ENCODE peak calls at places on chromosomes 6 and 20, in ten cellular contexts. G is OCI-LY7, R is RWPE1, H is cardiac fibroblast, T is HCEC 1CT, N is tibial nerve, J is COR-L47, Y is neuronal stem cell, V is nephron progenitor cell, A is HT1080. I is an unnamed sample.

GRCh38 chr6:41546866-41547798 is 951 bp downstream of the FOXP4 start:
- DNase-seq in V (peak), N (no peak), J (no peak), H (peak), G (peak), A (no peak), R (peak), Y (peak), T (peak), I (peak)

GRCh38 chr6:162372092-162372491 is 355.5 kb downstream of the PRKN start:
- DNase-seq in J (no peak), G (no peak), A (no peak), V (no peak), N (no peak), T (no peak), Y (no peak), H (no peak), R (no peak), I (no peak)

GRCh38 chr20:52103911-52104545 is 87.6 kb downstream of the ZFP64 start:
- DNase-seq in A (no peak), H (peak), R (peak), G (no peak), Y (no peak), J (no peak), V (peak), N (no peak), T (no peak), I (peak)

GRCh38 chr6:53142810-53143209 is 5.8 kb downstream of the GCM1 start:
- DNase-seq in A (no peak), G (no peak), R (no peak), H (no peak), N (no peak), T (no peak), Y (no peak), V (no peak), J (no peak), I (no peak)

GRCh38 chr6:126660376-126660775 is 320.5 kb downstream of the CENPW start:
- DNase-seq in T (no peak), V (no peak), J (no peak), R (no peak), Y (no peak), H (no peak), A (no peak), N (no peak), G (no peak), I (no peak)

GRCh38 chr20:44683263-44684046 is 31.7 kb upstream of the CCN5 start:
- DNase-seq in J (peak), H (peak), N (no peak), G (peak), V (peak), T (peak), A (peak), Y (peak), R (peak), I (no peak)

GRCh38 chr6:2127484-2127911 is 117.9 kb downstream of the GMDS start:
- DNase-seq in J (no peak), G (no peak), R (no peak), N (peak), V (no peak), H (no peak), Y (no peak), T (no peak), A (no peak), I (no peak)

GRCh38 chr6:5517781-5518180 is 256.5 kb downstream of the FARS2 start:
- DNase-seq in V (no peak), H (no peak), A (no peak), G (no peak), T (no peak), N (no peak), J (no peak), R (no peak), Y (no peak), I (no peak)

GRCh38 chr20:49685161-49685601 is 28.5 kb downstream of the B4GALT5 start:
- DNase-seq in H (no peak), N (no peak), A (no peak), G (no peak), R (no peak), Y (no peak), J (no peak), T (no peak), V (no peak), I (no peak)

GRCh38 chr6:5598123-5598522 is 336.8 kb downstream of the FARS2 start:
- DNase-seq in H (no peak), G (no peak), T (no peak), Y (no peak), A (no peak), J (no peak), V (no peak), R (no peak), N (no peak), I (no peak)

GRCh38 chr20:22371843-22372242 is 212.5 kb downstream of the FOXA2 start:
- DNase-seq in Y (no peak), H (no peak), G (peak), N (no peak), T (no peak), R (no peak), V (no peak), J (no peak), A (no peak), I (no peak)

GRCh38 chr6:97361286-97361685 is 78.3 kb upstream of the MMS22L start:
- DNase-seq in A (no peak), R (no peak), G (no peak), J (peak), V (no peak), T (no peak), Y (no peak), H (peak), N (no peak), I (peak)

GRCh38 chr6:30722280-30723112 is 2.3 kb downstream of the TUBB start:
- DNase-seq in Y (peak), T (peak), R (peak), J (peak), H (peak), G (peak), N (peak), A (peak), V (peak), I (peak)

I was measured in brain microvascular endothelial cell.